ENCODE peak calls at places on chromosomes 11 and 22, in eight cellular contexts. O is OCI-M1, S is RWPE1, R is cardiac fibroblast, J is NCI-H1417, I is GM19239, P is smooth muscle cell of the brain vasculature, B is amniotic stem cell. N is an unnamed sample.

GRCh38 chr11:77267910-77268309 is 33.6 kb downstream of the GDPD4 start:
- DNase-seq in O (no peak), S (no peak), R (peak), J (no peak), I (no peak), P (no peak), B (no peak), N (peak)

GRCh38 chr11:117520201-117520600 is 192.5 kb downstream of the CEP164 start:
- DNase-seq in O (no peak), S (no peak), R (peak), J (no peak), I (no peak), P (no peak), B (no peak), N (peak)

GRCh38 chr22:43272301-43272700 is 70.9 kb downstream of the SCUBE1 start:
- DNase-seq in O (no peak), S (no peak), R (no peak), J (no peak), I (no peak), P (no peak), B (no peak), N (no peak)

GRCh38 chr11:114259124-114259526 is 37.1 kb upstream of the NNMT start:
- DNase-seq in O (no peak), S (no peak), R (no peak), J (no peak), I (no peak), P (no peak), B (no peak), N (no peak)

GRCh38 chr11:64659417-64660144 is 63.4 kb downstream of the NRXN2 start:
- DNase-seq in O (peak), S (peak), R (peak), J (no peak), I (no peak), P (no peak), B (peak), N (peak)

GRCh38 chr11:57458060-57458409 is 2.3 kb upstream of the RTN4RL2 start:
- DNase-seq in O (peak), S (no peak), R (no peak), J (no peak), I (no peak), P (no peak), B (no peak), N (no peak)

GRCh38 chr11:28836285-28837081 is 728.3 kb downstream of the METTL15 start:
- DNase-seq in O (no peak), S (peak), R (peak), J (no peak), I (no peak), P (no peak), B (peak), N (peak)

GRCh38 chr11:16049611-16050010 is 306.7 kb downstream of the SOX6 start:
- DNase-seq in O (no peak), S (no peak), R (no peak), J (no peak), I (no peak), P (no peak), B (no peak), N (no peak)

GRCh38 chr11:65310215-65310614 is 4.5 kb upstream of the CDC42EP2 start:
- DNase-seq in O (no peak), S (no peak), R (no peak), J (no peak), I (no peak), P (no peak), B (no peak), N (no peak)

GRCh38 chr11:115324569-115325432 is 179.4 kb downstream of the CADM1 start:
- DNase-seq in O (peak), S (peak), R (peak), J (peak), I (peak), P (no peak), B (peak), N (peak)

GRCh38 chr22:50471197-50471847 is 3.5 kb downstream of the SBF1 start:
- DNase-seq in O (no peak), S (no peak), R (no peak), J (no peak), I (no peak), P (no peak), B (no peak), N (no peak)

GRCh38 chr11:86692317-86692716 is 19.9 kb upstream of the ME3 start:
- DNase-seq in O (no peak), S (peak), R (no peak), J (no peak), I (no peak), P (no peak), B (no peak), N (peak)

GRCh38 chr11:110992481-110992880 is 253.0 kb upstream of the POU2AF2 start:
- DNase-seq in O (no peak), S (no peak), R (no peak), J (no peak), I (no peak), P (no peak), B (no peak), N (no peak)

N was measured in iris pigment epithelial cell.